ENCODE peak calls at places on chromosomes 2 and 18, in five cellular contexts. M, Z, Q, P and F are unnamed samples.

GRCh38 chr2:149825473-149825872 is 237.9 kb upstream of the MMADHC start:
- DNase-seq in Q (no peak), P (no peak), Z (no peak), M (no peak), F (no peak)

GRCh38 chr18:14747513-14748474 is at the start of gene ANKRD30B:
- DNase-seq in P (no peak), Q (no peak), M (no peak), Z (no peak), F (no peak)

GRCh38 chr18:7616661-7617060 is 49.5 kb downstream of the PTPRM start:
- DNase-seq in P (no peak), Q (no peak), Z (peak; percentile 72), M (peak; percentile 50), F (no peak)

GRCh38 chr18:49071365-49071764 is 120.6 kb upstream of the SMAD7 start:
- DNase-seq in P (no peak), M (peak; percentile 39), Q (no peak), Z (no peak), F (no peak)

GRCh38 chr2:26754972-26755670 is 9.0 kb upstream of the SLC35F6 start:
- DNase-seq in P (no peak), M (no peak), Q (no peak), Z (no peak), F (no peak)

GRCh38 chr2:212940816-212941215 is 210.6 kb downstream of the IKZF2 start:
- DNase-seq in P (no peak), M (peak; percentile 66), Z (peak; percentile 50), Q (no peak), F (peak; percentile 94)

GRCh38 chr2:33644215-33644614 is 45.1 kb upstream of the FAM98A start:
- DNase-seq in Q (no peak), P (no peak), Z (no peak), M (no peak), F (no peak)

GRCh38 chr2:231263118-231263831 is 64.8 kb downstream of the ARMC9 start:
- DNase-seq in P (no peak), Q (no peak), M (no peak), Z (no peak), F (no peak)

GRCh38 chr2:202186641-202187202 is 51.7 kb downstream of the SUMO1 start:
- DNase-seq in Z (no peak), M (no peak), Q (no peak), P (no peak), F (no peak)

GRCh38 chr2:191666733-191667132 is 11.2 kb upstream of the NABP1 start:
- DNase-seq in P (no peak), Q (no peak), Z (no peak), M (no peak), F (no peak)

GRCh38 chr2:205758498-205758897 is 76.2 kb downstream of the NRP2 start:
- DNase-seq in M (peak; percentile 62), Z (no peak), P (no peak), Q (no peak), F (no peak)

GRCh38 chr2:199833525-199833924 is 17.5 kb downstream of the FTCDNL1 start:
- DNase-seq in M (no peak), Z (no peak), Q (no peak), P (no peak), F (peak; percentile 74)

GRCh38 chr2:150586858-150587257 is 99.4 kb upstream of the RND3 start:
- DNase-seq in Q (no peak), P (no peak), Z (peak; percentile 84), M (peak; percentile 71), F (no peak)

GRCh38 chr18:58670561-58671121 is 624 bp upstream of the MALT1 start:
- DNase-seq in Z (peak; percentile 37), M (no peak), P (no peak), Q (no peak), F (no peak)

GRCh38 chr2:219724628-219725027 is 97.2 kb downstream of the SLC4A3 start:
- DNase-seq in Q (no peak), P (no peak), M (peak; percentile 80), Z (peak; percentile 66), F (no peak)

GRCh38 chr2:225493420-225494099 is 94.0 kb downstream of the NYAP2 start:
- DNase-seq in Z (no peak), Q (no peak), P (no peak), M (no peak), F (no peak)
- H3K4me3 ChIP-seq in Z (no peak overlapping the region), Q (no peak overlapping the region), P (no peak overlapping the region), M (no peak overlapping the region), F (no peak overlapping the region)

DNA sequence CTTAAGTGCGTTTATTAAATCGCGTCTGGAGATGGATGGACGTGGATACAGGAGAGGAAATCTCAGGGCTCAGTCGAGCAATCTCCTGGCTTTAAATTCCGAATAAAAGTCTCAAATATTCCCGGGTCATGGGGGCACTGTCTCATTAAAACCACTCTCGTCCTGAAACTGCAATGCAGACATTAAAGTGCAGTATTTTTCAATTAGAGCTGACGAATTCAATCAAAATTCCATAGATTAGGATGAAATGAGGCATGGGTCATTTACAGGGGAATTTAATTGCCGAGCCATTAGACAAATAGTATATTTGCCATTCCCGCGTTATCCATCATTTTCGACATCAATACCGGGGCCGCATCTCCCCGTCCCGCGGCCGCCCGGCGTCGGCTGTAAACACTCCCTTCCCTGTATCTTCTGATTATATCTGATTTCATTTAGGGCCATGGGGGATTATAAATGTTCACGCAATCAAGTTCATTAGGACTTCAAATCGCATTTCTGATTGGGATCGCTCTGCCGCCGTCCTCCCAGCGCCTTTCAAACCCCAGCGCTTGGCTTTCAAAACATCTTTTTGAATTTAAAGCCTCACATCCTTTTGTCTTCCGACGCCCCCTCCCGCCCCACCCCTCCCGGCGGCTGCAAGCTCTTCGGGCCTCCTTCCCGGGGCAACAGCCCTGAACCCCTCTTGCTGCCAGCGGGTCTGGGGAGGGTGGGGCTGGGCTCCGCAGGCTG is 10.9 kb upstream of the GBX2 start:
- DNase-seq in Z (no peak), Q (no peak), P (no peak), M (no peak), F (no peak)
- H3K4me3 ChIP-seq in Z (peak overlapping the region; percentile 50), Q (peak overlapping the region; percentile 57), P (no peak overlapping the region), M (peak overlapping the region; percentile 5), F (peak overlapping the region; percentile 56)

GRCh38 chr2:38512211-38512610 is 90.5 kb downstream of the HNRNPLL start:
- DNase-seq in P (no peak), Q (no peak), M (no peak), Z (no peak), F (no peak)

GRCh38 chr2:38516122-38516521 is 86.6 kb downstream of the HNRNPLL start:
- DNase-seq in Q (no peak), M (no peak), Z (no peak), P (no peak), F (no peak)

GRCh38 chr2:38514603-38515154 is 88.0 kb downstream of the HNRNPLL start:
- DNase-seq in Z (no peak), P (no peak), M (no peak), Q (no peak), F (no peak)

GRCh38 chr2:38517284-38517683 is 85.4 kb downstream of the HNRNPLL start:
- DNase-seq in Q (no peak), P (no peak), M (no peak), Z (no peak), F (no peak)

DNA sequence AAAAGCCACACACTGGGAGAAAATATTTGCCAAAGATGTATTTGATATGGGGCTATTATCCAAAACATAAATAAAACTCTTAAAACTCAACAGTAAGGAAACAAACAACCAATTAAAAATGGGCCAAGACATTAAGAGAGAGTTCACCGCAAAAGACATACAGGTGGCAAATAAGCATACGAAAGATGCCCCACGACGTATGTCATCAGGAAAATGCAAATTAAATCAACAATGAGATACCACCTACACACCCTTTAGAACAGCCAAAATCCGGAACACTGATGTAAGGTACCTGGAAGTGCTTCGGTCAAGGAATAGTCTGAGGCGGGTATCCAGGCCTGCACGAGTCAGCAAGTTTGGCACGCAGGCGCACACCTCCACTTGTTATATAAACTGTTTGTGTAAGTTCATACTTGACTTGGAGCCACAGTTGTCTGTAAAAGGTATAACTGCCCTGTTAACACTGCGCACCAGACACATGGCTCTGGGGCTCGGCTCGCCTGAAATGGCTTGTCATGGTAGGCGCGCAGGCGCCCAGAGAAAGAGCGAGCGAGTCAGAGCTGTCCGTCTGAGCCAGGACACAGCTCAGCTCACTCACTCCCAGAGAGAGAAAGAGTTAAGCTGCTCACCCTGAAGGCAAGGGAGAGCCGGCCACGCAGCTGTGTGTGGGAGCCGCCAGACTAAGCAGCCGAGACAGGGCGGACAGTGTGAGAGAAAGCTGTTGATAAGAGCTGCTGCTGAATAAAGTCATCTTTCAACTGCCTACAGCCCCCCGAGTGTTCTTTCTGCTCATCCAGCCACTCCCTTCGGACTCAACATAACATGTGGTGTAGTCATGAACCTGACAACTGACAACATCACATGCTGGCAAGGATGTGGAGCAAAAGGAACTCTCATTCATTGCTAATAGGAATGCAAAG is 87.3 kb downstream of the HNRNPLL start:
- DNase-seq in Q (no peak), Z (peak; percentile 75), M (peak; percentile 95), P (no peak), F (no peak)
- H3K4me3 ChIP-seq in Q (peak overlapping the region; percentile 54), Z (peak overlapping the region; percentile 15), M (no peak overlapping the region), P (no peak overlapping the region), F (no peak overlapping the region)

DNA sequence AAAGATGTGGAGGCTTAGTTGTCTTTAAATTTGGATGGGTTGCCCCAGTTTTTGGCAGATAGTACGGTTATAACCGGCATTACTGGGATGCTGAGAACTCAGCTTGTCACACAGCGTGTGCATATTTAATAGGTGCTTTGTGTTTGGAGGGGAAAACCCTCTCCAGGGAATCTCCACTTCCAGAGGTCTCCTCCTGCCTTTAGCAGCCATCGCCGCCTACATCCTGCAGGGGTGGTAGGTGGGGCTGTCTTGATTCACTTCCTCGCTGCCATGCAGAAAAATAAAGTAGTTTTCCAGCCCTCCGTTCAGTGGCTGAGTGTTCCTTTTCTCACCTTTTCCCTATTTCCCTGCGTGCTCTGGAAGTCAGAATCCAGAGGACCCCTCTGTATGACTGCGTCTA is 76.4 kb downstream of the ITGB1BP1 start:
- DNase-seq in Z (no peak), P (no peak), Q (no peak), M (no peak), F (no peak)
- H3K4me3 ChIP-seq in Z (no peak overlapping the region), P (no peak overlapping the region), Q (peak overlapping the region; percentile 7), M (no peak overlapping the region), F (no peak overlapping the region)

DNA sequence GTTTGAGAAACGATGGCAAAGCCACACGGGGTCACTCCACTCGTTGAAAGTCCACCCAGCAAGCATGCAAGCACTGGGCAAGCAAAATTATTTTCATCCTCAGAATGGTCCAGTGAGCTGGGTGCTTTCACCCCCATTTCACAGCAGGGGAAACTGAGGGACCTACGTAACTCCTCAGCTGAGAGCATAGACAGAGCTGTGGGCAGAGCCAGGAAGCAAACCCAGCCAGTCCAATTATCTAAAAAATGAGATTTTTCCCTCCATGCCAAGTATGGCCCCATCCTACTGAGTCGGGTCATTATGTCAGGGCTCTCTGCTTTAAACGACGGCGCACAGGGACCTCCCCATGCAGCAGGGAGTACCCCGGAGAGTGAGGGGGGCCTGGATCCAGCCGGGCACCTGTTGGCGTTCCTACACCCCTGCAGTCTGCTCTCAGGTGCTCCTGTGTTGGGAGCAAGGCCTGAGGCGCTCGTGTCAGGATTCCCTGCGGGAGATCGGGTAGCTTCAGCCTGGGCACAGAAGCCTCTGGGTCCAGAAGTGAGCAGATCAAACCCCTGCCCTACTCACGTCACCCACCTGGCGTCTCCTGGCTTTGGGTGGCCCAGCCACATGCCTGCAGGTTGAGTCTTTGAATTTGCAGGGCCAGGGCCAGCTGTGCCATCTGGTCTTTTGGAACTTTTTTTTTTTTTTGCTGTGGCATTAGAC is 17.3 kb downstream of the TWIST2 start:
- DNase-seq in M (no peak), Q (no peak), Z (no peak), P (no peak), F (no peak)
- H3K4me3 ChIP-seq in M (no peak overlapping the region), Q (peak overlapping the region; percentile 65), Z (no peak overlapping the region), P (no peak overlapping the region), F (no peak overlapping the region)

GRCh38 chr18:62938451-62938850 is 223.1 kb downstream of the PHLPP1 start:
- DNase-seq in Q (no peak), P (no peak), Z (no peak), M (no peak), F (no peak)
- H3K4me3 ChIP-seq in Q (no peak overlapping the region), P (no peak overlapping the region), Z (no peak overlapping the region), M (no peak overlapping the region), F (no peak overlapping the region)